ENCODE peak calls at places on chromosomes 4 and X, in seven cellular contexts. Y, W, F, B, U, V and Z are unnamed samples.

GRCh38 chr4:123449780-123450179 is 53.2 kb downstream of the SPRY1 start:
- DNase-seq in W (peak; percentile 83), U (no peak), F (peak; percentile 56), V (no peak), Y (no peak), B (no peak), Z (no peak)

GRCh38 chr4:165096776-165097175 is 15.9 kb downstream of the TMEM192 start:
- DNase-seq in W (peak; percentile 39), B (peak; percentile 11), U (no peak), F (peak; percentile 44), Y (no peak), V (peak; percentile 44), Z (peak; percentile 50)

GRCh38 chr4:15182600-15183222 is 180.4 kb downstream of the CPEB2 start:
- DNase-seq in F (no peak), W (peak; percentile 32), Y (no peak), U (no peak), V (no peak), B (no peak), Z (no peak)

GRCh38 chrX:40170830-40171512 is 73.2 kb upstream of the BCOR start:
- DNase-seq in U (peak; percentile 42), V (no peak), F (no peak), W (peak; percentile 69), Y (peak; percentile 54), B (no peak), Z (peak; percentile 54)

GRCh38 chr4:27082786-27083185 is 222.1 kb downstream of the STIM2 start:
- DNase-seq in W (no peak), V (no peak), U (no peak), Y (no peak), B (no peak), F (no peak), Z (no peak)

GRCh38 chr4:179595671-179596410 is 2153.6 kb upstream of the AGA start:
- DNase-seq in B (no peak), U (no peak), F (peak; percentile 95), Y (no peak), V (no peak), W (peak; percentile 84), Z (no peak)

GRCh38 chr4:153023692-153024394 is 87.7 kb downstream of the FHDC1 start:
- DNase-seq in Y (no peak), U (no peak), W (no peak), B (no peak), F (no peak), V (no peak), Z (no peak)

GRCh38 chrX:72276478-72276953 is 532 bp downstream of the RPS4X start:
- DNase-seq in V (no peak), B (no peak), Y (no peak), F (no peak), U (no peak), W (no peak), Z (no peak)

GRCh38 chrX:102934624-102935023 is 2.4 kb upstream of the RAB40AL start:
- DNase-seq in V (peak; percentile 85), U (peak; percentile 48), F (peak; percentile 4), W (peak; percentile 26), B (peak; percentile 21), Y (no peak), Z (peak; percentile 27)

GRCh38 chrX:25531096-25531495 is 515.3 kb upstream of the ARX start:
- DNase-seq in U (no peak), F (peak; percentile 41), B (no peak), Y (no peak), V (no peak), W (no peak), Z (no peak)

GRCh38 chr4:140188975-140189374 is 35.0 kb upstream of the MAML3 start:
- DNase-seq in F (peak; percentile 64), U (no peak), W (peak; percentile 53), B (no peak), V (no peak), Y (no peak), Z (no peak)

GRCh38 chr4:152780267-152780811 is 585 bp downstream of the ARFIP1 start:
- DNase-seq in U (no peak), W (peak; percentile 70), Y (no peak), F (peak; percentile 22), B (no peak), V (peak; percentile 60), Z (peak; percentile 80)

GRCh38 chr4:101695176-101695575 is 95.4 kb upstream of the BANK1 start:
- DNase-seq in W (no peak), Y (no peak), U (no peak), V (no peak), F (no peak), B (no peak), Z (no peak)
- H2BK120ac ChIP-seq in W (no peak overlapping the region), Y (no peak overlapping the region), U (no peak overlapping the region), V (no peak overlapping the region), F (no peak overlapping the region), B (no peak overlapping the region), Z (no peak overlapping the region)

GRCh38 chr4:168385142-168385490 is 66.6 kb upstream of the DDX60 start:
- DNase-seq in F (no peak), Y (no peak), B (no peak), V (no peak), W (no peak), U (no peak), Z (no peak)

GRCh38 chr4:168387091-168387490 is 68.5 kb upstream of the DDX60 start:
- DNase-seq in F (no peak), B (no peak), V (peak; percentile 14), U (no peak), W (no peak), Y (no peak), Z (no peak)

GRCh38 chr4:168383510-168383909 is 65.0 kb upstream of the DDX60 start:
- DNase-seq in V (no peak), Y (no peak), F (no peak), W (no peak), U (no peak), B (no peak), Z (peak; percentile 43)

GRCh38 chr4:168386002-168386401 is 67.5 kb upstream of the DDX60 start:
- DNase-seq in V (no peak), Y (no peak), F (no peak), U (no peak), B (no peak), W (no peak), Z (no peak)

GRCh38 chr4:168384437-168385141 is 66.0 kb upstream of the DDX60 start:
- DNase-seq in V (no peak), F (peak; percentile 28), Y (no peak), W (no peak), U (no peak), B (no peak), Z (no peak)
- H2BK120ac ChIP-seq in V (no peak overlapping the region), F (no peak overlapping the region), Y (no peak overlapping the region), W (no peak overlapping the region), U (no peak overlapping the region), B (no peak overlapping the region), Z (no peak overlapping the region)

GRCh38 chr4:20367446-20367845 is 115.7 kb downstream of the SLIT2 start:
- DNase-seq in B (no peak), W (no peak), Y (no peak), V (no peak), F (no peak), U (no peak), Z (no peak)
- H2BK120ac ChIP-seq in B (no peak overlapping the region), W (no peak overlapping the region), Y (no peak overlapping the region), V (no peak overlapping the region), F (peak overlapping the region; percentile 70), U (no peak overlapping the region), Z (no peak overlapping the region)

DNA sequence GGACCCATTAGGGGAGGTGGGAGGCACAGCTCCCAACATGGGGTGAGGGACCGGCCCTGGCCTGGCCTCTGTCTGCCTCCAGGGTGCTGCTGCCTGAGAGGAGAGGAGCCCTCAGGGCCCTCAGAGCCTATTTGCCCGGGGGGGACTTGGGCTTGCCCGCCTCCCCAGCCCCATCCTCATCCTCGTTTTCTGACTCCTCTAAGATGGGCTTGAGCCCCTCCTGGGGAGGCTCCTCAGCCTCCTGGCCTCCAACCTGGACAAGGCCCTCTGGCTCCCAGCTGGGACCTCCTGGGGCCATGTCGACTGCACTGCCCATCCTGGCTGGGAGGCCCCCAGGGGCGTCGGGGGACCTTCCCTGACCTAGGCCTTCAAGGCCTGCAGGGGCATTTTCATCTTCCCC is 2.8 kb downstream of the PNMA6F start:
- DNase-seq in Y (no peak), F (no peak), V (no peak), W (no peak), U (no peak), B (no peak), Z (no peak)
- H2BK120ac ChIP-seq in Y (no peak overlapping the region), F (no peak overlapping the region), V (no peak overlapping the region), W (no peak overlapping the region), U (no peak overlapping the region), B (no peak overlapping the region), Z (no peak overlapping the region)

GRCh38 chr4:143372093-143372915 is 35.6 kb downstream of the GAB1 start:
- DNase-seq in V (no peak), B (no peak), W (no peak), U (no peak), F (no peak), Y (no peak), Z (no peak)

GRCh38 chr4:143369556-143369955 is 32.9 kb downstream of the GAB1 start:
- DNase-seq in F (no peak), Y (no peak), B (no peak), U (no peak), W (no peak), V (no peak), Z (no peak)

GRCh38 chr4:143377635-143378099 is 41.0 kb downstream of the GAB1 start:
- DNase-seq in U (no peak), F (no peak), W (no peak), V (no peak), Y (no peak), B (no peak), Z (no peak)

GRCh38 chr4:143375326-143376073 is 38.8 kb downstream of the GAB1 start:
- DNase-seq in W (peak; percentile 45), U (no peak), B (no peak), F (no peak), V (peak; percentile 32), Y (peak; percentile 50), Z (peak; percentile 67)

DNA sequence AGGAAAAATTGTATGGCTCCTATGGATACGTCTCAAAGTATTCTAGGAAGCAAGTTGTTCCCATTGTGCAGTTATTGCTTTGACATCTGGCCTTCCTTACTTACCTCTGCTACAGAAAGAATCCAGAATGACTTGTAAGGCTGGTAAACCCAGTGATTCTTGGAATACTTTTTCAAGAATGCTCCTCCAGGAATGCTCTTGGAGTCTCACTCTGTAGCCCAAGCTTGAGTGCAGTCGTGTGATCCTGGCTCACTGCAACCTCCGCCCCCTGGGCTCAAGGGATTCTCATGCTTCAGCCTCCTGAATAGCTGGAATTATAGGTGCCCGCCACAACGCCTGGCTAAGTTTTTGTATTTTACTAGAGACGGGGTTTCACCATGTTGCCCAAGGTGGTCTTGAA is 38.1 kb downstream of the GAB1 start:
- DNase-seq in B (no peak), U (no peak), W (no peak), V (peak; percentile 96), Y (no peak), F (no peak), Z (no peak)
- H2BK120ac ChIP-seq in B (no peak overlapping the region), U (no peak overlapping the region), W (no peak overlapping the region), V (peak overlapping the region; percentile 8), Y (no peak overlapping the region), F (no peak overlapping the region), Z (no peak overlapping the region)